ENCODE peak calls at places on chromosomes 12 and 14, in eight cellular contexts. A is dorsolateral prefrontal cortex, E is kidney, O is astrocyte of the spinal cord, G is astrocyte, J is stomach, S is tibial artery, I is cardiac muscle cell. U is an unnamed sample.

GRCh38 chr12:63826002-63826585 is 18.4 kb upstream of the SRGAP1 start:
- DNase-seq in A (no peak), E (no peak), O (peak; percentile 68), G (peak; percentile 44), J (no peak), S (no peak), I (peak; percentile 62), U (peak; percentile 86)

GRCh38 chr12:50402270-50403000 is 1.8 kb downstream of the LARP4 start:
- DNase-seq in A (no peak), E (no peak), O (no peak), G (no peak), J (no peak), S (no peak), I (no peak), U (peak; percentile 22)

GRCh38 chr12:100687686-100688085 is 106.9 kb upstream of the ANO4 start:
- DNase-seq in A (no peak), E (no peak), O (no peak), G (no peak), J (no peak), S (no peak), I (no peak), U (no peak)

GRCh38 chr12:70883855-70884254 is 36.7 kb downstream of the PTPRR start:
- DNase-seq in A (no peak), E (no peak), O (no peak), G (no peak), J (no peak), S (no peak), I (peak; percentile 90), U (no peak)

GRCh38 chr12:124812356-124812755 is 51.3 kb downstream of the SCARB1 start:
- DNase-seq in A (no peak), E (no peak), O (no peak), G (no peak), J (no peak), S (no peak), I (no peak), U (no peak)

GRCh38 chr14:23294734-23295561 is 7.7 kb downstream of the PPP1R3E start:
- DNase-seq in A (no peak), E (no peak), O (peak; percentile 50), G (no peak), J (peak; percentile 50), S (no peak), I (peak; percentile 73), U (peak; percentile 55)

GRCh38 chr12:117774986-117775775 is 193.6 kb downstream of the KSR2 start:
- DNase-seq in A (no peak), E (no peak), O (peak; percentile 22), G (peak; percentile 0), J (no peak), S (no peak), I (no peak), U (no peak)

GRCh38 chr12:95146767-95147166 is 70.5 kb downstream of the FGD6 start:
- DNase-seq in A (no peak), E (no peak), O (no peak), G (no peak), J (no peak), S (no peak), I (no peak), U (no peak)

GRCh38 chr12:9391751-9392240 is 183.6 kb upstream of the PZP start:
- DNase-seq in A (no peak), E (no peak), O (no peak), G (no peak), J (no peak), S (no peak), I (no peak), U (no peak)

GRCh38 chr14:75769047-75769685 is 108.1 kb downstream of the TTLL5 start:
- DNase-seq in A (no peak), E (no peak), O (peak; percentile 32), G (peak; percentile 72), J (no peak), S (no peak), I (no peak), U (no peak)

GRCh38 chr12:9745191-9745590 is 12.3 kb upstream of the CLECL1 start:
- DNase-seq in A (no peak), E (no peak), O (no peak), G (no peak), J (no peak), S (no peak), I (no peak), U (no peak)

GRCh38 chr12:62854024-62854423 is 80.9 kb downstream of the PPM1H start:
- DNase-seq in A (no peak), E (no peak), O (no peak), G (no peak), J (no peak), S (no peak), I (no peak), U (no peak)

GRCh38 chr12:98793121-98793520 is 148.0 kb downstream of the APAF1 start:
- DNase-seq in A (no peak), E (no peak), O (peak; percentile 1), G (peak; percentile 90), J (no peak), S (no peak), I (no peak), U (peak; percentile 18)

GRCh38 chr14:89466460-89466859 is 49.4 kb upstream of the FOXN3 start:
- DNase-seq in A (no peak), E (no peak), O (no peak), G (no peak), J (no peak), S (no peak), I (no peak), U (no peak)

GRCh38 chr12:75978677-75979076 is 52.9 kb downstream of the PHLDA1 start:
- DNase-seq in A (no peak), E (no peak), O (no peak), G (no peak), J (no peak), S (no peak), I (no peak), U (no peak)

GRCh38 chr14:74765721-74766120 is 2.6 kb downstream of the YLPM1 start:
- DNase-seq in A (no peak), E (no peak), O (no peak), G (no peak), J (no peak), S (no peak), I (no peak), U (no peak)

GRCh38 chr12:3253682-3254275 is 176.6 kb downstream of the TSPAN9 start:
- DNase-seq in A (no peak), E (no peak), O (no peak), G (no peak), J (no peak), S (no peak), I (peak; percentile 53), U (no peak)

DNA sequence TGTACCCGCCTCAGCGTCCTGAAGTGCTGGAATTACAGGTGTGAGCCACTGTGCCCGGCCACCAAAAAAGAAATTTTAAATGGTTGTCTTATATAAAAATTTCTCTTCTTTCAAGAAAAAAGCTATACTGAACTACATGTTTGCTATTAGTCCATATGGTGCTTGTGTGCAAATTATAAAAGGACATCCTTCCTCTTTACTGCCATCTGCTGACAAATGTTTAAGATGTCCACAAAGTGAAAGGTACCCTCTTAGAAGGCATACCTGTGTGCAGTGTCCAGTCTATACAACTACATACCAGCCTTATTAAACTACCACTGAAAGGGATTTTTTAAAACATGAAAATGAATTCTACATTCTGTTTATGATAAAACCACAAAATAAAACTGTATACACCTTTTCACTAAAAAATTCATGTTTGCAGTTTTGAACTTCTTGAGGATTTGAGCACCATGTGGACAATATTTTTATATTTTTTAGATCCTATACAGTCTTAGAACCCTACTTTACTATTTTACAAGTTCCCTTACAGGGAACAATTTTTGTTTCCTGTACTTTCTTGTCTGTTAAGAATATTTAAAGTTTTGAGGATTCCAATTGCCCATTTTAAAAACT is 32.8 kb upstream of the TOMM20L start:
- DNase-seq in A (no peak), E (no peak), O (peak; percentile 20), G (peak; percentile 4), J (no peak), S (no peak), I (peak; percentile 8), U (peak; percentile 27)
- TF ChIP-seq CTCF in A (peak; percentile 29), E (peak; percentile 27), O (peak; percentile 42), G (peak; percentile 14), J (peak; percentile 8), S (no peak), I (peak; percentile 33), U (peak; percentile 30)

GRCh38 chr14:91501951-91502930 is 7.9 kb downstream of the PPP4R3A start:
- DNase-seq in A (no peak), E (no peak), O (no peak), G (no peak), J (no peak), S (no peak), I (no peak), U (no peak)
- H3K4me3 ChIP-seq in A (no peak overlapping the region), E (no peak overlapping the region), O (no peak overlapping the region), G (no peak overlapping the region), J (no peak overlapping the region), S (no peak overlapping the region), I (no peak overlapping the region), U (no peak overlapping the region)

GRCh38 chr12:45215419-45216296 is at the start of gene ANO6:
- DNase-seq in A (peak; percentile 61), E (peak; percentile 95), O (peak; percentile 91), G (peak; percentile 82), J (peak; percentile 89), S (peak; percentile 93), I (peak; percentile 92), U (peak; percentile 83)
- TF ChIP-seq CTCF in A (peak; percentile 9), E (peak; percentile 23), O (peak; percentile 47), G (peak; percentile 19), J (no peak), S (no peak), I (peak; percentile 38), U (peak; percentile 30)

GRCh38 chr12:104304261-104305004 is 894 bp downstream of the EID3 start:
- DNase-seq in A (no peak), E (no peak), O (no peak), G (no peak), J (no peak), S (no peak), I (no peak), U (peak; percentile 52)
- H3K4me3 ChIP-seq in A (peak overlapping the region; percentile 66), E (peak overlapping the region; percentile 82), O (peak overlapping the region; percentile 46), G (peak overlapping the region; percentile 53), J (peak overlapping the region; percentile 41), S (peak overlapping the region; percentile 50), I (no peak overlapping the region), U (peak overlapping the region; percentile 62)

U was measured in fibroblast of the aortic adventitia.